ENCODE peak calls at places on chromosomes 5 and 9, in ten cellular contexts. I, N, D, Y, R, C, E, P, B and X are unnamed samples.
A peak's percentile ranks its signal among the peaks of the same experiment; 100 is the strongest.

GRCh38 chr9:115039686-115040085 is 78.3 kb downstream of the TNC start:
- DNase-seq in I (no peak), N (no peak), D (no peak), Y (no peak), R (no peak), C (no peak), E (no peak), P (no peak), B (no peak), X (no peak)

GRCh38 chr5:95779611-95780010 is 42.9 kb downstream of the GLRX start:
- DNase-seq in I (no peak), N (no peak), D (no peak), Y (no peak), R (no peak), C (no peak), E (no peak), P (no peak), B (no peak), X (no peak)

GRCh38 chr5:116229131-116229530 is 144.3 kb downstream of the COMMD10 start:
- DNase-seq in I (no peak), N (no peak), D (no peak), Y (no peak), R (no peak), C (no peak), E (no peak), P (no peak), B (no peak), X (no peak)

GRCh38 chr9:122051401-122052346 is 41.4 kb downstream of the TTLL11 start:
- DNase-seq in I (peak; percentile 23), N (no peak), D (no peak), Y (no peak), R (no peak), C (no peak), E (no peak), P (no peak), B (no peak), X (no peak)

GRCh38 chr9:20189871-20190270 is 401.0 kb upstream of the SLC24A2 start:
- DNase-seq in I (no peak), N (peak; percentile 42), D (no peak), Y (no peak), R (no peak), C (peak; percentile 31), E (no peak), P (peak; percentile 82), B (no peak), X (no peak)

GRCh38 chr5:98248949-98249348 is 524.5 kb upstream of the RGMB start:
- DNase-seq in I (no peak), N (no peak), D (no peak), Y (peak; percentile 2), R (no peak), C (no peak), E (no peak), P (no peak), B (no peak), X (no peak)

GRCh38 chr9:131181091-131181681 is 55.8 kb downstream of the NUP214 start:
- DNase-seq in I (no peak), N (no peak), D (no peak), Y (no peak), R (no peak), C (no peak), E (no peak), P (no peak), B (no peak), X (no peak)

GRCh38 chr9:116870566-116870965 is 183.5 kb downstream of the TRIM32 start:
- DNase-seq in I (no peak), N (peak; percentile 61), D (no peak), Y (peak; percentile 96), R (no peak), C (peak; percentile 77), E (no peak), P (no peak), B (no peak), X (peak; percentile 93)

GRCh38 chr9:131734165-131734610 is 5.7 kb downstream of the RAPGEF1 start:
- DNase-seq in I (no peak), N (peak; percentile 64), D (peak; percentile 55), Y (no peak), R (peak; percentile 78), C (no peak), E (peak; percentile 53), P (no peak), B (peak; percentile 91), X (peak; percentile 87)

GRCh38 chr9:79687131-79687447 is 115.3 kb downstream of the TLE4 start:
- DNase-seq in I (no peak), N (no peak), D (no peak), Y (no peak), R (peak; percentile 26), C (no peak), E (no peak), P (no peak), B (no peak), X (peak; percentile 58)

GRCh38 chr5:73605223-73606087 is 20.5 kb upstream of the ARHGEF28 start:
- DNase-seq in I (no peak), N (peak; percentile 67), D (no peak), Y (peak; percentile 40), R (no peak), C (no peak), E (no peak), P (no peak), B (no peak), X (peak; percentile 58)

GRCh38 chr9:123640792-123641222 is 284.8 kb downstream of the CRB2 start:
- DNase-seq in I (peak; percentile 57), N (no peak), D (no peak), Y (no peak), R (no peak), C (no peak), E (no peak), P (no peak), B (no peak), X (peak; percentile 32)

GRCh38 chr5:100726116-100726515 is 177.0 kb downstream of the ST8SIA4 start:
- DNase-seq in I (no peak), N (no peak), D (no peak), Y (no peak), R (no peak), C (no peak), E (no peak), P (no peak), B (no peak), X (no peak)

GRCh38 chr9:81832571-81833285 is 95.5 kb upstream of the SPATA31D4 start:
- DNase-seq in I (no peak), N (no peak), D (no peak), Y (no peak), R (no peak), C (no peak), E (no peak), P (no peak), B (no peak), X (no peak)

GRCh38 chr5:173178369-173178910 is 34.1 kb downstream of the BNIP1 start:
- DNase-seq in I (no peak), N (no peak), D (no peak), Y (no peak), R (no peak), C (no peak), E (no peak), P (no peak), B (no peak), X (peak; percentile 6)

GRCh38 chr5:160175438-160176218 is 53.7 kb upstream of the FABP6 start:
- DNase-seq in I (no peak), N (peak; percentile 26), D (peak; percentile 61), Y (no peak), R (no peak), C (no peak), E (peak; percentile 57), P (no peak), B (no peak), X (peak; percentile 59)

GRCh38 chr9:389758-390157 is 175.1 kb downstream of the DOCK8 start:
- DNase-seq in I (no peak), N (no peak), D (no peak), Y (no peak), R (no peak), C (no peak), E (no peak), P (no peak), B (no peak), X (no peak)

GRCh38 chr5:56827043-56827442 is 11.7 kb downstream of the MAP3K1 start:
- DNase-seq in I (no peak), N (no peak), D (no peak), Y (no peak), R (no peak), C (peak; percentile 57), E (no peak), P (peak; percentile 47), B (no peak), X (no peak)
- H3K4me1 ChIP-seq in I (peaks cover 7% of the 10 kb centered on the region), N (peaks cover 80% of the 10 kb centered on the region), D (peaks cover 43% of the 10 kb centered on the region), Y (peaks cover 34% of the 10 kb centered on the region), R (peaks cover 98% of the 10 kb centered on the region), C (peaks cover 6% of the 10 kb centered on the region), E (peaks cover 95% of the 10 kb centered on the region), P (peaks cover 29% of the 10 kb centered on the region), B (no peaks in the 10 kb centered on the region), X (peaks cover 7% of the 10 kb centered on the region)

GRCh38 chr5:136134653-136135052 is 2.0 kb downstream of the SMAD5 start:
- DNase-seq in I (no peak), N (no peak), D (no peak), Y (no peak), R (no peak), C (no peak), E (no peak), P (no peak), B (no peak), X (no peak)
- H3K4me1 ChIP-seq in I (peaks cover 3% of the 10 kb centered on the region), N (peaks cover 61% of the 10 kb centered on the region), D (peaks cover 33% of the 10 kb centered on the region), Y (peaks cover 52% of the 10 kb centered on the region), R (peaks cover 24% of the 10 kb centered on the region), C (no peaks in the 10 kb centered on the region), E (peaks cover 75% of the 10 kb centered on the region), P (peaks cover 35% of the 10 kb centered on the region), B (peaks cover 20% of the 10 kb centered on the region), X (peaks cover 5% of the 10 kb centered on the region)

DNA sequence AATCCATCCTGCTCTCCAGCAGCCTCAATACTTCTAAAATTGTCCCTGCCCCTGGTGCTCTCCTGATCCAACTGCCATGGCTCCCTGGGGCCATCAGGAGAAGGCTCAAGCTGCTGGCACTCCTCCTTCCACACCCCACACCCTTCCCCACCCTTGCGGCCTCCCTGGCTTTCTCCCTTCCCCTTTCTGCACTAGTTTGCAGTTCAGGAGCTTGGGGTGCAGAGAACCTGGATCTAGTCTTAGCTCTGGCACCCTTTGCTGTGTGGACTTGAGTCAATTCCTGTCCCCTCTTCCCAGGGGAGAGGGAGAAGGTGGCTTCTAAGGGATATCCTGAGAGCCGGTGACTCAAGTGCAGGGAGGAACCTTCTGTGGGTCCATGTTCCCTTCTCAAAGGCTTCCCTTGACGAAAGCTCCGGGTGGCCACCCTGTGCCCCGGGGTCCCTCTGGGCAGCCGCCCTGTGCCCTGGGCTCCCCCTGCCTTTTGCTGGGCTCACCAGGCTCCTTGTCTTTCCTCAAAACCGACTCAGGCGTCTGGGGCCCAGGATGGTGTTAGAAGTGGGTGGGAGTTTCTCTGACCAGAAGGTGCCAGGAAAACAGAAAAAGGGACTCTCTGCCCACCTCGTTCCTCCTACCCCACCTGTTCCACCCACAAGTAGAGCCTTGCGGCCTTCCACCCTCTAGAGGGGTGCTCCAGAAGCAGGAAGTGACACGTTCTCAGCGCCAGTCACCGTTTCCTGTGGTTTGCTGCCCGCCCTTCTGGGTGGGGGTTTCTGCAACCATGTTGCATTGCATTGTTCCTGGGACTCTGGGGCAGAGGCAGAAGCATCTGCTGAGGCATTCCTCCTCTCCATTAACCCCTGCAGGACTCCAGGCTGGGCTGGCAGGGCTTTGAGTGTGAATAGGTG is 15.0 kb downstream of the GLIPR2 start:
- DNase-seq in I (peak; percentile 72), N (peak; percentile 31), D (peak; percentile 56), Y (no peak), R (peak; percentile 86), C (no peak), E (peak; percentile 59), P (no peak), B (peak; percentile 89), X (peak; percentile 65)
- H3K4me1 ChIP-seq in I (peaks cover 56% of the 10 kb centered on the region), N (no peaks in the 10 kb centered on the region), D (peaks cover 22% of the 10 kb centered on the region), Y (peaks cover 4% of the 10 kb centered on the region), R (peaks cover 81% of the 10 kb centered on the region), C (peaks cover 3% of the 10 kb centered on the region), E (peaks cover 60% of the 10 kb centered on the region), P (no peaks in the 10 kb centered on the region), B (peaks cover 27% of the 10 kb centered on the region), X (peaks cover 16% of the 10 kb centered on the region)

GRCh38 chr5:170444181-170444580 is 55.0 kb upstream of the KCNMB1 start:
- DNase-seq in I (no peak), N (no peak), D (no peak), Y (no peak), R (no peak), C (no peak), E (no peak), P (no peak), B (no peak), X (no peak)
- H3K4me1 ChIP-seq in I (no peaks in the 10 kb centered on the region), N (no peaks in the 10 kb centered on the region), D (no peaks in the 10 kb centered on the region), Y (no peaks in the 10 kb centered on the region), R (no peaks in the 10 kb centered on the region), C (no peaks in the 10 kb centered on the region), E (no peaks in the 10 kb centered on the region), P (peaks cover 51% of the 10 kb centered on the region), B (no peaks in the 10 kb centered on the region), X (no peaks in the 10 kb centered on the region)